ENCODE peak calls at places on chromosomes 11 and 22, in six cellular contexts. W is GM12878, N is ovary, X is HepG2, A is esophagus muscularis mucosa, D is A549. S is an unnamed sample.

GRCh38 chr22:23203452-23204124 is 23.3 kb downstream of the BCR start:
- DNase-seq in W (no peak), N (no peak), X (no peak), A (no peak), D (no peak), S (no peak)

GRCh38 chr22:32123657-32124056 is 35.4 kb downstream of the C22orf42 start:
- DNase-seq in W (no peak), N (no peak), X (no peak), A (no peak), D (peak), S (no peak)

GRCh38 chr11:2934611-2935239 is 5.5 kb upstream of the PHLDA2 start:
- DNase-seq in W (no peak), N (peak), X (no peak), A (no peak), D (no peak), S (no peak)

GRCh38 chr11:73141031-73141308 is 1.1 kb downstream of the FCHSD2 start:
- DNase-seq in W (no peak), N (no peak), X (no peak), A (peak), D (peak), S (no peak)

GRCh38 chr22:42343136-42343484 is 72.7 kb upstream of the TCF20 start:
- DNase-seq in W (no peak), N (peak), X (no peak), A (no peak), D (peak), S (no peak)

GRCh38 chr11:117570701-117571100 is 226.3 kb downstream of the DSCAML1 start:
- DNase-seq in W (no peak), N (peak), X (no peak), A (no peak), D (no peak), S (no peak)

GRCh38 chr11:121460941-121461514 is 8.3 kb upstream of the SORL1-AS1 start:
- DNase-seq in W (no peak), N (no peak), X (peak), A (no peak), D (no peak), S (no peak)

GRCh38 chr22:38417252-38418060 is 37.5 kb downstream of the KCNJ4 start:
- DNase-seq in W (no peak), N (peak), X (no peak), A (no peak), D (no peak), S (no peak)

GRCh38 chr11:69489746-69490365 is 8.4 kb downstream of the LINC01488 start:
- DNase-seq in W (no peak), N (no peak), X (no peak), A (no peak), D (no peak), S (no peak)

GRCh38 chr11:78653294-78653909 is 78.7 kb upstream of the NARS2 start:
- DNase-seq in W (no peak), N (no peak), X (no peak), A (peak), D (no peak), S (no peak)

GRCh38 chr22:24133187-24133965 is 47.9 kb upstream of the SUSD2 start:
- DNase-seq in W (no peak), N (no peak), X (no peak), A (no peak), D (peak), S (no peak)

GRCh38 chr22:19419464-19420178 is 11.9 kb downstream of the HIRA start:
- DNase-seq in W (peak), N (no peak), X (no peak), A (no peak), D (no peak), S (no peak)

GRCh38 chr11:132080121-132080520 is 709.7 kb downstream of the NTM start:
- DNase-seq in W (no peak), N (no peak), X (no peak), A (peak), D (no peak), S (no peak)

GRCh38 chr11:75790986-75791385 is 22.4 kb downstream of the DGAT2 start:
- DNase-seq in W (no peak), N (no peak), X (no peak), A (no peak), D (no peak), S (no peak)

GRCh38 chr11:128448487-128448886 is 138.9 kb downstream of the ETS1 start:
- DNase-seq in W (no peak), N (no peak), X (peak), A (no peak), D (peak), S (no peak)

GRCh38 chr22:24028533-24028932 is 17.4 kb downstream of the CABIN1 start:
- DNase-seq in W (no peak), N (no peak), X (no peak), A (no peak), D (no peak), S (no peak)

GRCh38 chr22:46879083-46879482 is 116.6 kb downstream of the TBC1D22A start:
- DNase-seq in W (no peak), N (no peak), X (no peak), A (no peak), D (no peak), S (peak)

GRCh38 chr11:75073459-75074190 is 23.1 kb downstream of the OR2AT4 start:
- DNase-seq in W (no peak), N (no peak), X (peak), A (no peak), D (no peak), S (no peak)

GRCh38 chr11:72236083-72236697 is 7.8 kb downstream of the PHOX2A start:
- DNase-seq in W (no peak), N (no peak), X (no peak), A (no peak), D (no peak), S (no peak)

GRCh38 chr11:3201677-3202181 is 16.9 kb downstream of the MRGPRG start:
- DNase-seq in W (no peak), N (peak), X (no peak), A (no peak), D (no peak), S (no peak)

GRCh38 chr11:25529572-25529971 is 802.4 kb upstream of the ANO3 start:
- DNase-seq in W (no peak), N (no peak), X (no peak), A (no peak), D (no peak), S (no peak)

GRCh38 chr11:101870510-101870909 is 44.3 kb upstream of the CEP126 start:
- DNase-seq in W (no peak), N (no peak), X (no peak), A (no peak), D (peak), S (no peak)

DNA sequence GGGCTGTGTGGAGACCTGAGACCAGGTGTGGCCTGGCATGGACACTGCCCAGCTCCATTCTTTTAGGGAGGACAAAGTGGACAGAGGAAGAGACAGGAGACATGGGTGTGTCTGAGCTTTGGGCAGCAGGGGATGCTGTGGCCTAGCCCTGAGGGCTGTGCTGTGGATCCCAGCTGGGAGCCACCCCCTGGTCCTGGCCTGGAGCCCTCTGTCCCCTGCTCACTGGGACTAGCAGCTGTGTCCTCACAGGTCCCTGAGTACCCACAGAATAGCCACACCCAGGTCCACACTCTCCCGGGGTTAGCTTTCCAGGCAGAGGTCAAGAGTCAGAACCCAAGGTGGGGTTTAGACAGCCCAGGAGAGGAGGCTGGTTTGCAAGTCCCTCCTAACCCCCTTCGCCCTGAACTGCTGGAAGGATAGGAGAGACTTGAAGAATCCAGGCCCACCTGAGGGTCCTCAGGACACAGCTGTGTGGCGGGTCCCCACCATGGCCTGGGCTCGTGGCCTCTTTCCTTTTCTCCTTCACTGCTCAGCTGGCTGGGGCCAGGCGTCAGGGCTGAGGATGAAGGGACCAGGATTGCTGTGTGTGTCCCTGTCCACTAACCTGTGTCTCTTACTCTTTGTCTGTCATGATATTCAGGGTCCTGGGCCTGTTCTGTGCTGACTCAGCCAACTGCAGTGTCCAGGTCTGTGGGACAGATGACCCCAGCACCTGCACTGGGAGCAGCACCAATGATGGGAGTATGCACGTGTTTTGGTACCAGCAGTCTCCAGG is 78.5 kb upstream of the VPREB1 start:
- DNase-seq in W (no peak), N (no peak), X (no peak), A (peak), D (no peak), S (no peak)
- TF ChIP-seq EP300 in W (no peak), N (no peak), X (no peak), A (no peak), D (no peak), S (no peak)

GRCh38 chr11:16361108-16361869 is 4.9 kb upstream of the SOX6 start:
- DNase-seq in W (no peak), N (no peak), X (no peak), A (no peak), D (no peak), S (no peak)

GRCh38 chr11:16365456-16366355 is 9.4 kb upstream of the SOX6 start:
- DNase-seq in W (no peak), N (no peak), X (no peak), A (no peak), D (no peak), S (no peak)

GRCh38 chr11:16367252-16367651 is 10.9 kb upstream of the SOX6 start:
- DNase-seq in W (no peak), N (no peak), X (no peak), A (no peak), D (no peak), S (no peak)

GRCh38 chr11:16364250-16364649 is 7.9 kb upstream of the SOX6 start:
- DNase-seq in W (no peak), N (no peak), X (no peak), A (no peak), D (no peak), S (no peak)

DNA sequence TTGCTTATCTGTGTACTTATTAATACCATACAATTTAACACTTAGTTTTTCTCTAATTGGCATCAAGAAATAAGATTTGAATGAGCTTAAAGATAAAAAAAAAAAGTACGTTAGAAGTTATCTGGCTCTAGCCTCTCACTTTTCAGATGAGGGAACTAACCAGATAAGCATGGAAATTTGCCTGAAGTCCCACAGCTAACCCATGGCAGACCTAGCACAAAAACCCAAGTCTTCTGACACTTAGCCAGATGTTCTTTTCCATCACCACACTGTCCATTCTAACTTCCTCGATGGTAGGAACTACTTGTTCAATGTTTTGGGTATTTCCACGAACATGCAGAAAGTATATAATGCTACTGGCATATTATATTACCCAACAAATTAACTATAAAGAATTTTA is 7.4 kb upstream of the SOX6 start:
- DNase-seq in W (no peak), N (no peak), X (no peak), A (no peak), D (no peak), S (no peak)
- TF ChIP-seq EP300 in W (no peak), N (no peak), X (no peak), A (no peak), D (no peak), S (no peak)

DNA sequence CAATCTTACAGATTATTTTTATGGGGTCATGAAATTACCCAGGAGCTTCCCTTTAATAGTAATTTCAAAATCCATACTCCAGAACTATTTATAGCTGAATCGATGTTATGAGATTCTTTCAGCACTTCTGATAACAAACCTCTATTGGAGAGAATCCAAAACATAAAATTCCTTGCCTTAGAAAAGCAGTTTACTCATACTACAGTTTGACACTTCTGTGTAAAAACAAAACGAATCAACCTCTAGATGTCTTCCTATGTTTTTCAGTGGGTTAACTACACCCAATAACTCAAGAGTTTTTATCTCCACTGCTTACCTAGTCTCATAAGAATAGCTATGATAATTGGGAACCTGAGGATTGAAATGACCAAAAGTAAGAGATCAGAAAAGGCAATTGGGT is 35.6 kb downstream of the KIF18A start:
- DNase-seq in W (no peak), N (no peak), X (no peak), A (no peak), D (no peak), S (no peak)
- TF ChIP-seq EP300 in W (no peak), N (no peak), X (no peak), A (no peak), D (no peak), S (no peak)

GRCh38 chr11:114847599-114847998 is 169.3 kb downstream of the NXPE2 start:
- DNase-seq in W (no peak), N (no peak), X (no peak), A (no peak), D (no peak), S (no peak)
- TF ChIP-seq EP300 in W (no peak), N (no peak), X (no peak), A (no peak), D (no peak), S (no peak)

S was measured in tibial nerve.